ENCODE peak calls at places on chromosomes 11 and 22, in ten cellular contexts. O is frontal cortex; K is anterior cingulate cortex; I is left ventricle myocardium superior; X is NCI-H345; N is mesendoderm; L is NCI-H69; E is naive thymus-derived CD8-positive, alpha-beta T cell; V is mesothelial cell of epicardium; H is RWPE1. G is an unnamed sample.

GRCh38 chr11:106156290-106156937 is 79.0 kb downstream of the AASDHPPT start:
- DNase-seq in O (no peak), L (peak; percentile 53), N (peak; percentile 63), H (peak; percentile 41), K (no peak), V (no peak), X (peak; percentile 11), I (no peak), E (no peak), G (no peak)

GRCh38 chr11:126146454-126147192 is 64.8 kb downstream of the RPUSD4 start:
- DNase-seq in I (no peak), O (no peak), H (no peak), V (no peak), K (peak; percentile 36), L (peak; percentile 79), N (peak; percentile 63), E (no peak), X (peak; percentile 80), G (no peak)

GRCh38 chr11:6418199-6418957 is 516 bp downstream of the APBB1 start:
- DNase-seq in H (no peak), V (no peak), L (peak; percentile 34), K (peak; percentile 51), I (peak; percentile 67), N (peak; percentile 44), X (peak; percentile 24), O (no peak), E (peak; percentile 29), G (no peak)

GRCh38 chr11:104653011-104653806 is 245.1 kb downstream of the CASP12 start:
- DNase-seq in H (no peak), E (no peak), N (no peak), I (no peak), V (no peak), O (no peak), K (no peak), L (no peak), X (no peak), G (no peak)

GRCh38 chr11:96102664-96103068 is 178.8 kb upstream of the MTMR2 start:
- DNase-seq in V (no peak), I (no peak), K (no peak), L (no peak), N (no peak), H (no peak), O (no peak), E (no peak), X (no peak), G (no peak)

GRCh38 chr11:94513091-94513490 is 830 bp downstream of the C11orf97 start:
- DNase-seq in E (peak; percentile 17), H (peak; percentile 39), K (no peak), L (peak; percentile 98), O (no peak), V (no peak), X (peak; percentile 58), I (no peak), N (no peak), G (no peak)

GRCh38 chr22:46515208-46516111 is 22.0 kb downstream of the CELSR1 start:
- DNase-seq in X (no peak), O (no peak), I (peak; percentile 22), L (peak; percentile 13), V (no peak), K (no peak), N (peak; percentile 71), H (peak; percentile 18), E (no peak), G (no peak)

GRCh38 chr11:134228625-134229024 is 4.2 kb downstream of the VPS26B start:
- DNase-seq in V (no peak), I (no peak), E (peak; percentile 43), L (no peak), O (no peak), X (no peak), K (no peak), N (no peak), H (no peak), G (no peak)

GRCh38 chr11:108199446-108200321 is 22.8 kb downstream of the NPAT start:
- DNase-seq in O (no peak), E (no peak), N (peak; percentile 74), K (no peak), H (peak; percentile 68), V (no peak), X (no peak), L (peak; percentile 7), I (no peak), G (peak; percentile 57)

GRCh38 chr11:64796757-64797541 is 6.1 kb downstream of the MAP4K2 start:
- DNase-seq in N (no peak), I (peak; percentile 24), H (no peak), V (no peak), X (no peak), K (no peak), L (no peak), O (no peak), E (no peak), G (no peak)

GRCh38 chr11:1131033-1131911 is 26.5 kb upstream of the MUC5AC start:
- DNase-seq in X (peak; percentile 87), N (no peak), H (no peak), K (no peak), L (peak; percentile 66), E (no peak), V (no peak), O (no peak), I (no peak), G (no peak)

GRCh38 chr11:3220101-3220500 is 1.5 kb upstream of the MRGPRG start:
- DNase-seq in L (no peak), X (no peak), I (peak; percentile 11), O (no peak), E (no peak), N (no peak), K (no peak), H (no peak), V (no peak), G (peak; percentile 62)

GRCh38 chr11:14073821-14074529 is 111.5 kb downstream of the SPON1 start:
- DNase-seq in N (no peak), I (no peak), E (no peak), X (no peak), K (no peak), H (no peak), V (no peak), O (no peak), L (no peak), G (no peak)

GRCh38 chr22:48920776-48921241 is 906.9 kb downstream of the BRD1 start:
- DNase-seq in N (no peak), V (no peak), O (no peak), K (no peak), E (no peak), H (no peak), L (peak; percentile 66), X (no peak), I (no peak), G (no peak)

GRCh38 chr11:29305456-29306232 is 711.2 kb downstream of the KCNA4 start:
- DNase-seq in L (no peak), H (no peak), O (no peak), X (no peak), N (no peak), I (no peak), E (no peak), V (no peak), K (no peak), G (no peak)

GRCh38 chr11:32148824-32149223 is 58.0 kb downstream of the RCN1 start:
- DNase-seq in O (no peak), E (no peak), N (no peak), V (no peak), X (no peak), I (no peak), K (no peak), L (no peak), H (no peak), G (no peak)

GRCh38 chr11:40370821-40371616 is 1088.4 kb downstream of the LRRC4C start:
- DNase-seq in I (no peak), O (no peak), X (no peak), N (no peak), E (no peak), L (no peak), K (no peak), H (no peak), V (no peak), G (no peak)

GRCh38 chr11:111761056-111761455 is 5.1 kb downstream of the PPP2R1B start:
- DNase-seq in K (no peak), I (no peak), N (no peak), H (no peak), X (no peak), V (no peak), E (no peak), O (no peak), L (no peak), G (no peak)

GRCh38 chr11:119619665-119620064 is 109.3 kb downstream of the NECTIN1 start:
- DNase-seq in N (no peak), K (no peak), H (no peak), O (no peak), I (no peak), V (no peak), L (peak; percentile 17), E (no peak), X (no peak), G (no peak)

GRCh38 chr11:126719740-126720139 is 280.8 kb downstream of the KIRREL3 start:
- DNase-seq in O (no peak), V (no peak), I (no peak), E (no peak), L (no peak), K (no peak), X (no peak), H (no peak), N (no peak), G (no peak)

GRCh38 chr11:30351061-30351460 is 28.2 kb downstream of the ARL14EP start:
- DNase-seq in V (no peak), N (no peak), E (no peak), I (no peak), K (no peak), L (peak; percentile 69), X (no peak), O (no peak), H (no peak), G (no peak)

GRCh38 chr22:30872282-30873041 is 96.1 kb downstream of the MORC2 start:
- DNase-seq in V (peak; percentile 12), L (peak; percentile 86), H (no peak), O (no peak), X (no peak), K (no peak), E (no peak), I (peak; percentile 8), N (no peak), G (no peak)

GRCh38 chr11:75270896-75271415 is 30.4 kb downstream of the TPBGL start:
- DNase-seq in K (no peak), V (no peak), I (no peak), O (no peak), N (no peak), L (peak; percentile 51), X (no peak), E (peak; percentile 46), H (peak; percentile 42), G (no peak)

GRCh38 chr11:68135161-68135560 is 14.0 kb upstream of the CHKA start:
- DNase-seq in K (no peak), I (no peak), X (no peak), H (no peak), L (no peak), E (no peak), O (no peak), N (no peak), V (no peak), G (no peak)

GRCh38 chr22:22410121-22410520 is 98.4 kb downstream of the ZNF280B start:
- DNase-seq in I (peak; percentile 84), L (peak; percentile 88), X (no peak), K (no peak), E (no peak), O (no peak), V (no peak), H (no peak), N (no peak), G (peak; percentile 78)

GRCh38 chr11:93212094-93212493 is 14.3 kb upstream of the SLC36A4 start:
- DNase-seq in V (no peak), E (no peak), X (no peak), N (no peak), K (no peak), O (no peak), H (no peak), I (no peak), L (no peak), G (no peak)

GRCh38 chr22:31340765-31341247 is 5.3 kb downstream of the PATZ1 start:
- DNase-seq in H (no peak), I (no peak), L (no peak), V (no peak), E (no peak), X (no peak), N (no peak), K (no peak), O (no peak), G (no peak)

GRCh38 chr11:33775832-33776231 is 1.5 kb upstream of the FBXO3 start:
- DNase-seq in L (no peak), X (no peak), O (no peak), H (no peak), N (no peak), K (no peak), I (no peak), V (no peak), E (no peak), G (no peak)

G was measured in left lung.